ENCODE peak calls at places on chromosomes 13 and 19, in nine cellular contexts. Q, J, X, H, F, W, K, T and R are unnamed samples.

GRCh38 chr19:45924891-45925447 is 10.4 kb upstream of the NANOS2 start:
- DNase-seq in Q (no peak), J (no peak), X (no peak), H (peak; percentile 27), F (no peak), W (no peak), K (no peak), T (no peak), R (no peak)

GRCh38 chr13:74227476-74228158 is 93.4 kb upstream of the KLF12 start:
- DNase-seq in Q (no peak), J (no peak), X (no peak), H (no peak), F (no peak), W (no peak), K (no peak), T (no peak), R (no peak)

GRCh38 chr13:96025283-96025682 is 27.9 kb downstream of the UGGT2 start:
- DNase-seq in Q (no peak), J (no peak), X (no peak), H (no peak), F (peak; percentile 72), W (no peak), K (no peak), T (no peak), R (no peak)

GRCh38 chr19:46574533-46574932 is 26.6 kb upstream of the CALM3 start:
- DNase-seq in Q (no peak), J (no peak), X (no peak), H (peak; percentile 82), F (no peak), W (no peak), K (peak; percentile 6), T (no peak), R (no peak)

GRCh38 chr13:85241045-85241444 is 558.2 kb downstream of the SLITRK6 start:
- DNase-seq in Q (no peak), J (no peak), X (no peak), H (no peak), F (no peak), W (no peak), K (no peak), T (no peak), R (peak; percentile 2)

GRCh38 chr13:50845211-50845610 is 1.7 kb upstream of the DLEU7 start:
- DNase-seq in Q (no peak), J (no peak), X (peak; percentile 2), H (no peak), F (no peak), W (no peak), K (no peak), T (no peak), R (peak; percentile 74)

GRCh38 chr19:16627194-16627927 is 643 bp downstream of the MED26 start:
- DNase-seq in Q (no peak), J (no peak), X (no peak), H (peak; percentile 34), F (peak; percentile 17), W (no peak), K (no peak), T (no peak), R (no peak)

GRCh38 chr13:26719356-26719945 is 41.1 kb downstream of the GPR12 start:
- DNase-seq in Q (peak; percentile 53), J (no peak), X (no peak), H (peak; percentile 46), F (peak; percentile 58), W (no peak), K (no peak), T (no peak), R (no peak)

GRCh38 chr19:46659151-46660007 is 1.6 kb downstream of the DACT3 start:
- DNase-seq in Q (peak; percentile 27), J (no peak), X (no peak), H (peak; percentile 73), F (no peak), W (peak; percentile 37), K (no peak), T (no peak), R (no peak)

GRCh38 chr13:40522234-40522633 is 144.2 kb downstream of the FOXO1 start:
- DNase-seq in Q (no peak), J (no peak), X (no peak), H (no peak), F (no peak), W (no peak), K (no peak), T (no peak), R (no peak)

GRCh38 chr19:41564515-41565383 is 11.2 kb upstream of the CEACAM21 start:
- DNase-seq in Q (no peak), J (no peak), X (no peak), H (peak; percentile 57), F (peak; percentile 40), W (no peak), K (no peak), T (no peak), R (no peak)

GRCh38 chr19:52603558-52604207 is 33.6 kb downstream of the ZNF701 start:
- DNase-seq in Q (no peak), J (no peak), X (no peak), H (no peak), F (no peak), W (no peak), K (no peak), T (no peak), R (no peak)